ENCODE peak calls at places on chromosomes 2 and 18, in seven cellular contexts. Y, A, I, C, J, N and B are unnamed samples.
A peak's percentile ranks its signal among the peaks of the same experiment; 100 is the strongest.

GRCh38 chr2:121075006-121075545 is 209.9 kb downstream of the TFCP2L1 start:
- DNase-seq in I (no peak), Y (no peak), J (peak; percentile 43), C (peak; percentile 98), N (peak; percentile 54), A (no peak), B (peak; percentile 90)

GRCh38 chr2:214695789-214696188 is 113.7 kb downstream of the BARD1 start:
- DNase-seq in C (no peak), Y (no peak), I (no peak), J (no peak), N (no peak), A (no peak), B (no peak)

GRCh38 chr2:40329739-40330047 is 122.2 kb downstream of the SLC8A1 start:
- DNase-seq in A (no peak), N (no peak), C (no peak), I (no peak), J (no peak), Y (no peak), B (no peak)

GRCh38 chr2:208711598-208711997 is 305.0 kb downstream of the PTH2R start:
- DNase-seq in C (no peak), J (no peak), N (no peak), A (no peak), I (no peak), Y (no peak), B (no peak)

GRCh38 chr2:25104741-25105140 is 62.9 kb downstream of the EFR3B start:
- DNase-seq in A (no peak), J (no peak), N (no peak), I (no peak), Y (no peak), C (no peak), B (no peak)

GRCh38 chr18:47531759-47532158 is 280.3 kb upstream of the SKOR2 start:
- DNase-seq in J (no peak), N (no peak), C (no peak), A (no peak), I (no peak), Y (no peak), B (no peak)

GRCh38 chr18:45248240-45248903 is 366.9 kb upstream of the SLC14A2 start:
- DNase-seq in A (peak; percentile 19), I (no peak), Y (no peak), N (no peak), C (no peak), J (no peak), B (no peak)

GRCh38 chr2:185502351-185502750 is 236.3 kb upstream of the FSIP2 start:
- DNase-seq in A (no peak), N (no peak), C (no peak), I (no peak), J (no peak), Y (no peak), B (no peak)

GRCh38 chr2:133062174-133062573 is 392.2 kb upstream of the LYPD1 start:
- DNase-seq in C (no peak), Y (no peak), N (no peak), J (no peak), A (no peak), I (no peak), B (no peak)

GRCh38 chr2:183597841-183598240 is 473.6 kb downstream of the NUP35 start:
- DNase-seq in N (peak; percentile 29), J (no peak), Y (no peak), C (no peak), I (no peak), A (no peak), B (no peak)

GRCh38 chr2:43759195-43759594 is 14.6 kb upstream of the DYNC2LI1 start:
- DNase-seq in N (peak; percentile 13), Y (no peak), J (no peak), A (no peak), C (peak; percentile 29), I (no peak), B (peak; percentile 70)

GRCh38 chr2:225670111-225670974 is 270.8 kb downstream of the NYAP2 start:
- DNase-seq in J (no peak), A (peak; percentile 17), N (peak; percentile 9), Y (no peak), C (peak; percentile 58), I (no peak), B (peak; percentile 66)

GRCh38 chr2:43186679-43187374 is 39.6 kb downstream of the ZFP36L2 start:
- DNase-seq in J (no peak), I (no peak), N (no peak), Y (no peak), C (no peak), A (no peak), B (no peak)

GRCh38 chr18:48408727-48409590 is at the start of gene ZBTB7C:
- DNase-seq in I (no peak), C (no peak), Y (no peak), J (peak; percentile 25), N (peak; percentile 28), A (peak; percentile 18), B (peak; percentile 31)

GRCh38 chr2:231172020-231172419 is 26.4 kb upstream of the ARMC9 start:
- DNase-seq in N (no peak), A (no peak), I (no peak), C (no peak), Y (no peak), J (no peak), B (no peak)

GRCh38 chr18:8515142-8515865 is 93.9 kb upstream of the RAB12 start:
- DNase-seq in A (peak; percentile 17), I (no peak), J (no peak), Y (no peak), N (no peak), C (no peak), B (no peak)

GRCh38 chr2:120576509-120577474 is 158.9 kb upstream of the GLI2 start:
- DNase-seq in A (no peak), Y (no peak), N (no peak), C (no peak), I (no peak), J (no peak), B (no peak)

GRCh38 chr2:85743304-85743978 is 10.3 kb upstream of the ATOH8 start:
- DNase-seq in I (no peak), Y (no peak), N (peak; percentile 30), C (no peak), A (no peak), J (no peak), B (no peak)

GRCh38 chr2:103512442-103512841 is 750.6 kb downstream of the TMEM182 start:
- DNase-seq in I (no peak), Y (no peak), A (no peak), J (no peak), N (no peak), C (no peak), B (no peak)

GRCh38 chr2:146677280-146677679 is 1167.5 kb upstream of the ACVR2A start:
- DNase-seq in N (peak; percentile 6), I (no peak), Y (no peak), J (no peak), A (no peak), C (peak; percentile 2), B (peak; percentile 32)

GRCh38 chr2:168530980-168531379 is 74.9 kb downstream of the CERS6 start:
- DNase-seq in J (no peak), N (no peak), Y (no peak), A (no peak), I (no peak), C (no peak), B (no peak)

GRCh38 chr2:200713704-200714064 is 98.0 kb upstream of the BZW1 start:
- DNase-seq in C (no peak), I (no peak), A (no peak), J (no peak), Y (no peak), N (no peak), B (no peak)

GRCh38 chr2:41400057-41400665 is 647.7 kb upstream of the PKDCC start:
- DNase-seq in N (peak; percentile 41), I (no peak), Y (no peak), A (no peak), C (no peak), J (no peak), B (peak; percentile 12)

GRCh38 chr18:58186258-58186948 is 142.4 kb downstream of the NEDD4L start:
- DNase-seq in Y (no peak), I (no peak), N (peak; percentile 78), C (peak; percentile 57), A (no peak), J (no peak), B (peak; percentile 74)

GRCh38 chr2:183490930-183491329 is 366.7 kb downstream of the NUP35 start:
- DNase-seq in A (no peak), N (no peak), J (peak; percentile 27), Y (no peak), I (no peak), C (peak; percentile 65), B (no peak)